ENCODE peak calls at places on chromosomes 13 and 19, in five cellular contexts. X is K562; O is activated CD4-positive, alpha-beta T cell treated with anti-CD3 and anti-CD28 coated beads, Interleukin-2, amount 50 U/mL, for 4 hours; Y is NCI-H187 treated with DMSO at 0.1 percent for 48 hours; P is effector memory CD4-positive, alpha-beta T cell. B is an unnamed sample.
A peak's percentile ranks its signal among the peaks of the same experiment; 100 is the strongest.

GRCh38 chr19:38674388-38675133 is 27.1 kb downstream of the ACTN4 start:
- DNase-seq in P (no peak), X (no peak), O (no peak), Y (no peak), B (no peak)

GRCh38 chr13:37534181-37534580 is 64.4 kb downstream of the POSTN start:
- DNase-seq in Y (no peak), P (no peak), X (no peak), O (no peak), B (no peak)

GRCh38 chr13:60329221-60329983 is 67.6 kb upstream of the TDRD3 start:
- DNase-seq in O (no peak), P (no peak), X (peak; percentile 32), Y (peak; percentile 76), B (no peak)

GRCh38 chr19:51798958-51799310 is 4.0 kb downstream of the FPR3 start:
- DNase-seq in P (no peak), X (no peak), O (no peak), Y (no peak), B (no peak)

GRCh38 chr13:114110091-114110829 is 22.2 kb downstream of the RASA3 start:
- DNase-seq in X (no peak), P (peak; percentile 55), O (peak; percentile 65), Y (no peak), B (peak; percentile 57)

GRCh38 chr13:113928701-113929627 is 44.9 kb downstream of the C13orf46 start:
- DNase-seq in X (no peak), P (no peak), O (no peak), Y (no peak), B (no peak)

GRCh38 chr19:16034958-16035560 is 41.2 kb upstream of the TPM4 start:
- DNase-seq in P (no peak), Y (no peak), X (no peak), O (no peak), B (no peak)

GRCh38 chr13:51623473-51623872 is 39.2 kb downstream of the WDFY2 start:
- DNase-seq in P (no peak), X (no peak), O (no peak), Y (no peak), B (no peak)

GRCh38 chr19:8334458-8335342 is 8.4 kb downstream of the KANK3 start:
- DNase-seq in O (no peak), P (no peak), X (peak; percentile 73), Y (no peak), B (no peak)

GRCh38 chr19:18364826-18365528 is 21.0 kb upstream of the GDF15 start:
- DNase-seq in O (no peak), Y (no peak), P (no peak), X (peak; percentile 56), B (no peak)

GRCh38 chr13:34002141-34002540 is 184.2 kb downstream of the RFC3 start:
- DNase-seq in X (no peak), O (no peak), Y (no peak), P (no peak), B (no peak)

GRCh38 chr13:99542788-99543406 is 41.6 kb downstream of the TM9SF2 start:
- DNase-seq in X (no peak), O (no peak), Y (no peak), P (no peak), B (no peak)

GRCh38 chr19:15379996-15380647 is 535 bp upstream of the AKAP8 start:
- DNase-seq in O (no peak), P (no peak), Y (no peak), X (peak; percentile 61), B (no peak)

GRCh38 chr13:41563501-41564001 is 106.2 kb downstream of the RGCC start:
- DNase-seq in P (no peak), O (no peak), Y (no peak), X (no peak), B (no peak)

GRCh38 chr19:41694196-41694595 is 6.1 kb upstream of the CEACAM7 start:
- DNase-seq in X (no peak), Y (no peak), P (no peak), O (no peak), B (no peak)

GRCh38 chr13:36006347-36006746 is 124.8 kb downstream of the DCLK1 start:
- DNase-seq in P (no peak), X (no peak), Y (no peak), O (no peak), B (no peak)

GRCh38 chr19:4328243-4328990 is 10.2 kb downstream of the STAP2 start:
- DNase-seq in O (peak; percentile 94), X (peak; percentile 96), P (peak; percentile 91), Y (peak; percentile 42), B (peak; percentile 90)

GRCh38 chr13:106302843-106303242 is 232.6 kb downstream of the EFNB2 start:
- DNase-seq in P (no peak), X (no peak), O (no peak), Y (no peak), B (no peak)

GRCh38 chr13:42807866-42808265 is 26.5 kb downstream of the FAM216B start:
- DNase-seq in X (no peak), P (no peak), Y (no peak), O (no peak), B (no peak)

GRCh38 chr13:64480648-64481047 is 2749.5 kb downstream of the PCDH9 start:
- DNase-seq in X (no peak), P (no peak), O (no peak), Y (no peak), B (no peak)

GRCh38 chr19:4977299-4978174 is 8.6 kb downstream of the KDM4B start:
- DNase-seq in O (no peak), P (no peak), X (no peak), Y (no peak), B (no peak)

GRCh38 chr19:374183-374885 is 29.7 kb upstream of the MIER2 start:
- DNase-seq in X (peak; percentile 61), P (no peak), Y (no peak), O (no peak), B (no peak)

GRCh38 chr13:113654175-113654560 is 3.8 kb downstream of the ATP4B start:
- DNase-seq in P (no peak), X (no peak), O (no peak), Y (no peak), B (no peak)

GRCh38 chr13:89763011-89763410 is 1584.5 kb upstream of the MIR17HG start:
- DNase-seq in P (no peak), X (no peak), Y (no peak), O (no peak), B (no peak)

GRCh38 chr13:77898097-77898496 is 20.5 kb downstream of the EDNRB start:
- DNase-seq in X (no peak), Y (no peak), O (no peak), P (no peak), B (no peak)

GRCh38 chr19:51101171-51101865 is 6.9 kb downstream of the CTU1 start:
- DNase-seq in Y (no peak), X (no peak), P (no peak), O (no peak), B (no peak)

GRCh38 chr13:99087954-99088491 is 110.2 kb upstream of the DOCK9 start:
- DNase-seq in Y (peak; percentile 72), P (no peak), X (no peak), O (peak; percentile 9), B (peak; percentile 2)

GRCh38 chr19:29694669-29695627 is 20.1 kb downstream of the C19orf12 start:
- DNase-seq in O (peak; percentile 78), X (peak; percentile 65), P (peak; percentile 68), Y (no peak), B (peak; percentile 71)

GRCh38 chr13:110882228-110882627 is 32.6 kb downstream of the ANKRD10 start:
- DNase-seq in X (no peak), O (no peak), Y (no peak), P (no peak), B (no peak)

GRCh38 chr19:4267901-4268815 is 10.9 kb upstream of the SHD start:
- DNase-seq in Y (no peak), O (no peak), X (no peak), P (no peak), B (no peak)

GRCh38 chr13:90717451-90717936 is 630.0 kb upstream of the MIR17HG start:
- DNase-seq in Y (no peak), O (no peak), X (no peak), P (no peak), B (no peak)

GRCh38 chr13:110338441-110339101 is 31.5 kb downstream of the COL4A2 start:
- DNase-seq in P (no peak), O (no peak), X (no peak), Y (no peak), B (no peak)

GRCh38 chr19:54674021-54674617 is 11.3 kb downstream of the LILRB4 start:
- DNase-seq in Y (no peak), O (no peak), P (no peak), X (peak; percentile 56), B (no peak)

GRCh38 chr19:10112895-10113591 is 1.6 kb downstream of the P2RY11 start:
- DNase-seq in Y (no peak), O (peak; percentile 69), P (peak; percentile 57), X (peak; percentile 56), B (peak; percentile 57)

GRCh38 chr19:40413291-40413994 is at the start of gene PRX:
- DNase-seq in Y (no peak), P (no peak), X (peak; percentile 54), O (no peak), B (no peak)

GRCh38 chr13:91813255-91813654 is 414.8 kb downstream of the GPC5 start:
- DNase-seq in X (peak; percentile 15), Y (no peak), P (no peak), O (no peak), B (no peak)

GRCh38 chr13:97076898-97077297 is 82.6 kb upstream of the OXGR1 start:
- DNase-seq in P (no peak), O (no peak), X (no peak), Y (no peak), B (no peak)

GRCh38 chr13:113589251-113589960 is 4.9 kb downstream of the TFDP1 start:
- DNase-seq in Y (no peak), O (no peak), X (no peak), P (no peak), B (no peak)

GRCh38 chr19:50705422-50706019 is 14.1 kb downstream of the SHANK1 start:
- DNase-seq in Y (no peak), X (peak; percentile 84), O (no peak), P (no peak), B (no peak)

B was measured in activated T-helper 9 cell treated with anti-CD3 and anti-CD28 coated beads, Interleukin-2, amount 50 U/mL, for 16 hours.